ENCODE peak calls at places on chromosomes 13 and 19, in seven cellular contexts. T is prostate gland, I is body of pancreas, W is NB4, U is GM12891, L is lower leg skin, K is tibial nerve. B is an unnamed sample.

GRCh38 chr19:35908977-35909683 is 1.0 kb upstream of the TYROBP start:
- DNase-seq in T (no peak), I (no peak), W (peak; percentile 98), U (no peak), L (peak; percentile 68), K (peak; percentile 73), B (no peak)

GRCh38 chr19:32865326-32865725 is 4.2 kb downstream of the SLC7A9 start:
- DNase-seq in T (no peak), I (no peak), W (no peak), U (no peak), L (no peak), K (no peak), B (no peak)

GRCh38 chr13:48192536-48192935 is 40.5 kb upstream of the ITM2B start:
- DNase-seq in T (no peak), I (no peak), W (no peak), U (no peak), L (no peak), K (no peak), B (no peak)

GRCh38 chr19:42253245-42254082 is 1.5 kb downstream of the ERF start:
- DNase-seq in T (no peak), I (peak; percentile 64), W (peak; percentile 66), U (peak; percentile 78), L (peak; percentile 69), K (peak; percentile 57), B (no peak)

GRCh38 chr13:110197041-110197440 is 109.9 kb downstream of the COL4A1 start:
- DNase-seq in T (no peak), I (no peak), W (no peak), U (no peak), L (no peak), K (no peak), B (no peak)

GRCh38 chr19:51016798-51017683 is 2.5 kb downstream of the KLK10 start:
- DNase-seq in T (peak; percentile 74), I (peak; percentile 81), W (peak; percentile 66), U (no peak), L (peak; percentile 52), K (peak; percentile 9), B (no peak)

GRCh38 chr19:50836543-50837195 is 3.3 kb upstream of the KLK15 start:
- DNase-seq in T (no peak), I (peak; percentile 33), W (no peak), U (no peak), L (no peak), K (no peak), B (no peak)

GRCh38 chr19:15432018-15432494 is 13.3 kb upstream of the AKAP8L start:
- DNase-seq in T (no peak), I (no peak), W (no peak), U (peak; percentile 65), L (no peak), K (no peak), B (no peak)

GRCh38 chr13:41546372-41547252 is 89.3 kb downstream of the RGCC start:
- DNase-seq in T (no peak), I (no peak), W (peak; percentile 50), U (no peak), L (no peak), K (no peak), B (peak; percentile 81)

GRCh38 chr13:70814684-70815083 is 706.4 kb upstream of the KLHL1 start:
- DNase-seq in T (no peak), I (no peak), W (peak; percentile 22), U (no peak), L (no peak), K (no peak), B (no peak)

GRCh38 chr19:47280183-47280797 is 5.6 kb downstream of the INAFM1 start:
- DNase-seq in T (no peak), I (no peak), W (peak; percentile 82), U (no peak), L (no peak), K (no peak), B (no peak)

GRCh38 chr19:8503506-8503905 is 1.1 kb upstream of the PRAM1 start:
- DNase-seq in T (no peak), I (no peak), W (no peak), U (no peak), L (no peak), K (no peak), B (no peak)

GRCh38 chr19:56765107-56765506 is 75.4 kb downstream of the PEG3 start:
- DNase-seq in T (peak; percentile 29), I (peak; percentile 58), W (no peak), U (no peak), L (no peak), K (no peak), B (no peak)

GRCh38 chr13:46885018-46885417 is 11.8 kb downstream of the HTR2A start:
- DNase-seq in T (no peak), I (no peak), W (no peak), U (no peak), L (no peak), K (no peak), B (no peak)

GRCh38 chr19:7188682-7189629 is 105.3 kb downstream of the INSR start:
- DNase-seq in T (no peak), I (no peak), W (peak; percentile 34), U (no peak), L (no peak), K (no peak), B (no peak)

GRCh38 chr13:57583529-57583928 is 48.0 kb upstream of the PCDH17 start:
- DNase-seq in T (no peak), I (no peak), W (no peak), U (no peak), L (no peak), K (no peak), B (no peak)

DNA sequence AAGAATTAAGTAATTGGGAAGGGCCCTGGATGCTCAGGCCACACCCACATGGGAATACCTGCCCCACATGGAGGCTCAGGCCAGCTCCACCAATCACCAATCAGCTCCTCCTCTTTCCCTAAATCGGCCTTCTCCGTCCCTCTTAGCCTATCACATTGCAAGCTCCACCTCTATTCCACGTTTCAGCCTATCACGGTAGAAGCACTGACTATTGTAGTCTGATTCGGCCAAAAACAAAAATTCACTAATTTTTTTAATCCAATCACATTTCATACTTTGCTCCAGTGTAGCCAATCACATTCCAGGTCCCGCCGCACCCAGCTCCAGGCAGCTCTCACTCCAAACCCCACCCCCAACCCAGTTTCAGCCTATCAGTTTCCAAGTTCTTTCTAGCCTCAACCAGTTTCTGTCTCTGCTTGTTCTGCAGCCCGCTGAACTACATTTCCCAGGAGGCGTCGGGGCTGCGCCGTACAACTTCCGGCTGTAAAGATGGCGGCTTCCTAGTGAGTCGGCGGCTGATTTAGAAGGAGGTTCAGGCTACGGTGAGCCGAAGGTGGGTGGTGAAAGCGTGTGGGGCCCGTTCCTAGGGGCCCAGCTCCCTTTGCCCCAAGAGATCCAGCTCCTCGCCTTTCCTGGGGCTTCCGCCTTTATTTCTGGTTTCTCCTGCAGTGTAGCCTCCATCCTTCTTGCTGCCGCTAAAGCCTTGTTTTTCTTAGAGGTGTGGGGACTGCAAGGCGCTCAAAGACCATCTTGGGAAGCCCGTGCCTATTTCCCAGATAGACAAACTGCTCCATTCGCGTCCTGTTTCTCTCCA is at the start of gene BABAM1:
- DNase-seq in T (peak; percentile 98), I (peak; percentile 95), W (peak; percentile 99), U (peak; percentile 89), L (peak; percentile 98), K (peak; percentile 96), B (peak; percentile 97)
- TF ChIP-seq POLR2A in T (peak; percentile 16), I (peak; percentile 51), W (peak; percentile 67), U (peak; percentile 86), L (no peak), K (peak; percentile 46), B (peak; percentile 59)

DNA sequence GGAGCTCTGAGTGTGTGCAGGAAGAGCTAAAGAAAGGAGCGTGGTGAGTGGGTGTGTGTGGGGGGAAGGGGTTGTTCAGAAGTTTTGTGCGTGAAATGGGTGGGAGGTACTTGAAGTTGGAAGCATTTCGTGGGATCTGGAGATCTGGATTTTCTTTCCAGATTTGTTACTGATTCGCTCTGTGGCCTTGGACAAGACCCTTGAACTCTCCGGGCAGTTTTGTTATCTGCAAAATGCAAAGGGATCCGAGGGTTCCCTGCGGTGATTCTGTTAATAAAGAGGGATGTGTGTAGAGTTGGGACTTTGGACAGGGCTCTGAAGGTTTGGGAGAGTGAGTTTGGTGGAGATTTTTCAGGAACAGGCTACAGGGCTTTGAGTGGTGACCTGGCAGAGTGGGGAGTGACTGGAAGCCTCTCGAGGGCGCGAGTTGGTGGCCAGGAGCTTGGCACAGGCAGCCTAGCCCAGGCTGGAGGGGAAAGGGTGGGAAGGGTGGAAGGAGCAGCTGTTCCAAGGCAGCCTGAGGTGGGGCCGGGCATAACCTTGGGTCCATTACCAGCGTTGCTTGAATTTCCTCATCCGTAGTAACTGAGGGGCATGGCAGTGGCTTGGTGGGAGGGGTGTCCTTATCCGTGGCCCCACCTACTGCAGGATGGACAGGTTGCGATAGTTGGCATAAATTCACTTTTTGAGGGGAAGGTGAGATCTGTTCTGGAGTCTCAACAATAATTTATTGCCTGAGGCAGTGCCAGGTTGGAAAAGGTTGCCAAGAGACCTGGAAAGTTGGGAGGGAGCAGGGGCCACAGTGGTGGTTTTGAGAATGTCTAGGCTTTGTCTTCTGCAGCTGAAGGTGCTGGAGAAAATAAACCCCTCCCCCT is 2.1 kb downstream of the ACTN4 start:
- DNase-seq in T (peak; percentile 82), I (peak; percentile 70), W (no peak), U (no peak), L (no peak), K (no peak), B (no peak)
- TF ChIP-seq POLR2A in T (peak; percentile 67), I (peak; percentile 83), W (no peak), U (no peak), L (no peak), K (no peak), B (no peak)

GRCh38 chr19:17243854-17244617 is 1.7 kb downstream of the NR2F6 start:
- DNase-seq in T (no peak), I (peak; percentile 63), W (no peak), U (no peak), L (no peak), K (peak; percentile 58), B (peak; percentile 76)

GRCh38 chr19:17243340-17243853 is 2.3 kb downstream of the NR2F6 start:
- DNase-seq in T (no peak), I (peak; percentile 41), W (no peak), U (no peak), L (no peak), K (no peak), B (no peak)

GRCh38 chr19:17244618-17245534 is 843 bp downstream of the NR2F6 start:
- DNase-seq in T (peak; percentile 54), I (peak; percentile 68), W (peak; percentile 31), U (no peak), L (no peak), K (no peak), B (no peak)

GRCh38 chr19:17246681-17247425 is 1.1 kb upstream of the NR2F6 start:
- DNase-seq in T (no peak), I (peak; percentile 59), W (no peak), U (no peak), L (no peak), K (no peak), B (no peak)

DNA sequence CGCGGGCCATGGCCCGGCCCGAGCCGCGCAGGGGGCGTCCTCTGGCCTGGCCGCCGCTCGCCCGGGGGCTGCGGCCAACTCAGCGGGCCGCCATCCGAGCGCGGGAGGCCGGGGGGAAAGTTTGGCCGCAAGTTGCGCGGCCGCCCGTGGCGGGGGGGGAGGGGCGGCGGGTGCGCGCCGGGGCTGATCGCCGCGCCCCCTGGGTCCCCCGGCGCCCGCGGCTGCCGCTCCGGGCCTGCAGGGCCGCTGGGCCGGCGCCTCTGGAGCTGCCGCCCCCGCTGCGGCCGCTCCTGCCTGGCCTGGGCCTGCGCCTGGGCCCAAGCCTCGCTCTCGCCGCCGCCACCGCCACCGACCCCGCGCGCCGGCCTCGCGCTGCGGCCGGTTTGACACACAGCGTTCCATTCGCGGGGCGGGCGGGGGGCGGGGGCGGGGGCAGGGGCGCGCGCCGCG is at the start of gene NR2F6:
- DNase-seq in T (no peak), I (no peak), W (no peak), U (no peak), L (no peak), K (no peak), B (no peak)
- TF ChIP-seq POLR2A in T (peak; percentile 26), I (no peak), W (no peak), U (no peak), L (no peak), K (peak; percentile 46), B (peak; percentile 67)

GRCh38 chr13:114128624-114129522 is 3.5 kb downstream of the RASA3 start:
- DNase-seq in T (no peak), I (no peak), W (peak; percentile 96), U (peak; percentile 93), L (peak; percentile 69), K (peak; percentile 68), B (peak; percentile 98)
- TF ChIP-seq POLR2A in T (no peak), I (peak; percentile 16), W (peak; percentile 20), U (peak; percentile 49), L (no peak), K (peak; percentile 22), B (no peak)